ENCODE peak calls at places on chromosomes 2 and 18, in five cellular contexts. L is dorsolateral prefrontal cortex, J is body of pancreas, B is neural crest cell, Y is stomach. N is an unnamed sample.

GRCh38 chr18:49904871-49905555 is 91.7 kb upstream of the ACAA2 start:
- DNase-seq in L (no peak), J (no peak), B (no peak), Y (no peak), N (no peak)

GRCh38 chr2:38722271-38723115 is 28.7 kb downstream of the SRSF7 start:
- DNase-seq in L (no peak), J (no peak), B (no peak), Y (no peak), N (no peak)

GRCh38 chr2:167550448-167550847 is 662.2 kb downstream of the XIRP2 start:
- DNase-seq in L (no peak), J (no peak), B (no peak), Y (no peak), N (no peak)

GRCh38 chr2:41886145-41886664 is 161.6 kb upstream of the PKDCC start:
- DNase-seq in L (no peak), J (no peak), B (no peak), Y (no peak), N (no peak)

GRCh38 chr2:20057268-20057667 is 5.8 kb upstream of the LAPTM4A start:
- DNase-seq in L (no peak), J (no peak), B (no peak), Y (no peak), N (no peak)

GRCh38 chr2:38720613-38721241 is 30.4 kb downstream of the SRSF7 start:
- DNase-seq in L (no peak), J (peak; percentile 81), B (no peak), Y (peak; percentile 60), N (no peak)

GRCh38 chr2:216404010-216404618 is 8.2 kb upstream of the SMARCAL1 start:
- DNase-seq in L (no peak), J (peak; percentile 65), B (peak; percentile 22), Y (peak; percentile 35), N (no peak)

GRCh38 chr2:42844901-42845685 is 52.7 kb upstream of the HAAO start:
- DNase-seq in L (peak; percentile 28), J (no peak), B (no peak), Y (no peak), N (no peak)

GRCh38 chr18:70044626-70045025 is 97.0 kb upstream of the CD226 start:
- DNase-seq in L (no peak), J (no peak), B (no peak), Y (no peak), N (no peak)

GRCh38 chr2:66317268-66317899 is 117.5 kb upstream of the MEIS1 start:
- DNase-seq in L (no peak), J (no peak), B (no peak), Y (no peak), N (no peak)

GRCh38 chr2:112161431-112162145 is 23.4 kb downstream of the FBLN7 start:
- DNase-seq in L (no peak), J (no peak), B (no peak), Y (no peak), N (no peak)

GRCh38 chr18:49052891-49053644 is 102.3 kb upstream of the SMAD7 start:
- DNase-seq in L (no peak), J (no peak), B (no peak), Y (no peak), N (no peak)

GRCh38 chr2:9735335-9735734 is 104.5 kb upstream of the YWHAQ start:
- DNase-seq in L (no peak), J (no peak), B (no peak), Y (no peak), N (no peak)

GRCh38 chr2:83594261-83594660 is 864.8 kb downstream of the SUCLG1 start:
- DNase-seq in L (no peak), J (no peak), B (no peak), Y (no peak), N (no peak)

GRCh38 chr18:62954341-62954740 is 239.0 kb downstream of the PHLPP1 start:
- DNase-seq in L (no peak), J (no peak), B (no peak), Y (no peak), N (no peak)

GRCh38 chr2:5975406-5975805 is 283.2 kb downstream of the SOX11 start:
- DNase-seq in L (no peak), J (no peak), B (no peak), Y (no peak), N (no peak)

GRCh38 chr2:5976626-5977025 is 284.4 kb downstream of the SOX11 start:
- DNase-seq in L (no peak), J (no peak), B (no peak), Y (no peak), N (no peak)

GRCh38 chr2:5978352-5978751 is 286.2 kb downstream of the SOX11 start:
- DNase-seq in L (no peak), J (no peak), B (no peak), Y (no peak), N (no peak)

GRCh38 chr2:5974477-5974876 is 282.3 kb downstream of the SOX11 start:
- DNase-seq in L (no peak), J (no peak), B (no peak), Y (no peak), N (no peak)

GRCh38 chr2:5977477-5977876 is 285.3 kb downstream of the SOX11 start:
- DNase-seq in L (no peak), J (no peak), B (no peak), Y (no peak), N (no peak)
- TF ChIP-seq CTCF in L (peak; percentile 33), J (no peak), B (peak; percentile 22), Y (no peak), N (no peak)

GRCh38 chr2:118148133-118148532 is 59.9 kb downstream of the INSIG2 start:
- DNase-seq in L (no peak), J (no peak), B (no peak), Y (no peak), N (no peak)

GRCh38 chr2:118146315-118147283 is 58.3 kb downstream of the INSIG2 start:
- DNase-seq in L (no peak), J (no peak), B (no peak), Y (no peak), N (no peak)

GRCh38 chr2:118150294-118150693 is 62.0 kb downstream of the INSIG2 start:
- DNase-seq in L (no peak), J (no peak), B (no peak), Y (no peak), N (no peak)

GRCh38 chr2:118145806-118146205 is 57.5 kb downstream of the INSIG2 start:
- DNase-seq in L (no peak), J (no peak), B (no peak), Y (no peak), N (no peak)

GRCh38 chr2:118148809-118149208 is 60.5 kb downstream of the INSIG2 start:
- DNase-seq in L (no peak), J (no peak), B (no peak), Y (no peak), N (no peak)
- TF ChIP-seq CTCF in L (no peak), J (no peak), B (no peak), Y (no peak), N (no peak)

DNA sequence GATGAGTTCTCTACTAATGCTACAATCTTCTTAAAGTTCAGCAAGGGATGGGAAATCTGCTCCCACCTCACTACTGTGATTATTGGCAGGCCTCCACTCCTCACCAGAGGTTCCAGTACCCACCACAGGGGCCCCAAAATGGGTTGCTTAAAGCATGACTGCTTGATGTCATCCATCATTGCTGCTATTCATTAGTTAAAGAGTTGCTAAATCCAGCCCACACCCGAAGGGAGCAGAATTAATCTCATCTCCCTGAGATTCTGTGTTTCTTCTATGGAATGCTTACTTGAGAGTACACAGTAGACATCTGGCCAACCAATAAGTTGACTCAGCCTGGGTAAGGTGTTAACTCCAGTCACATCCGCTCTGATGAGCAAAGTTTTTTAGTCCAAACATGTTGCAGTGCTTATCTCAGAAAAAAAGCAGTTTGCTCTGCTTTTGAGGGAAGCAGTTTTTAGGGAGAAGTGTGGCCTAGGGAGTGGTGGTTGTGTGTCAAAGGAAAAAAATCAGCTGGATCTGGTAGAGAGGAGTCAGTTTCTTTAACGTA is 690.2 kb upstream of the POU3F3 start:
- DNase-seq in L (no peak), J (no peak), B (no peak), Y (no peak), N (no peak)
- TF ChIP-seq CTCF in L (no peak), J (no peak), B (no peak), Y (no peak), N (no peak)

DNA sequence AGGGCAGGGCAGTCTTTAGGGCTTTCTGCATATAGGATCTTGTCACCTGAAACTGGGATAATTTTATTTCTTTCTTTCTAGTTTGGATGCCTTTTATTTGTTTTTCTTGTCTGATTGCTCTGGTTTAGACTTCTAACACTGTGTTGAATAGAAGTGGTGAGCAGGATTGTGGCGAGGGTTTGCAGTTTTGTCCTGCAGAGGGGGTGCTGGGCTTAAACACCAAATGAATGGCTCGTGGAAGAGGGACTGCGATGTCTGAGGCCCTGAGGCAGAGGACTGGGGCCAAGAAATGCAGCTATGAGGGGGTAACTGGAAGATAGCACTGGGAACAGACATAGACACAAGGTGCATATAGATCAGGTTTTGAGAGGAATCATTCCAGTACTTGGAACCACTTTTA is 20.4 kb downstream of the UBE2F start:
- DNase-seq in L (no peak), J (no peak), B (no peak), Y (no peak), N (no peak)
- TF ChIP-seq CTCF in L (no peak), J (no peak), B (no peak), Y (no peak), N (no peak)

GRCh38 chr2:107282135-107282534 is 396.2 kb upstream of the ST6GAL2 start:
- DNase-seq in L (no peak), J (no peak), B (no peak), Y (no peak), N (no peak)
- TF ChIP-seq CTCF in L (no peak), J (no peak), B (no peak), Y (no peak), N (no peak)

GRCh38 chr2:139478191-139478914 is 698.2 kb upstream of the NXPH2 start:
- DNase-seq in L (no peak), J (no peak), B (no peak), Y (no peak), N (no peak)
- TF ChIP-seq CTCF in L (no peak), J (no peak), B (peak; percentile 21), Y (no peak), N (no peak)

GRCh38 chr18:46174317-46175039 is 70.3 kb downstream of the HAUS1 start:
- DNase-seq in L (no peak), J (peak; percentile 34), B (no peak), Y (peak; percentile 31), N (peak; percentile 34)
- TF ChIP-seq CTCF in L (no peak), J (no peak), B (no peak), Y (no peak), N (no peak)

DNA sequence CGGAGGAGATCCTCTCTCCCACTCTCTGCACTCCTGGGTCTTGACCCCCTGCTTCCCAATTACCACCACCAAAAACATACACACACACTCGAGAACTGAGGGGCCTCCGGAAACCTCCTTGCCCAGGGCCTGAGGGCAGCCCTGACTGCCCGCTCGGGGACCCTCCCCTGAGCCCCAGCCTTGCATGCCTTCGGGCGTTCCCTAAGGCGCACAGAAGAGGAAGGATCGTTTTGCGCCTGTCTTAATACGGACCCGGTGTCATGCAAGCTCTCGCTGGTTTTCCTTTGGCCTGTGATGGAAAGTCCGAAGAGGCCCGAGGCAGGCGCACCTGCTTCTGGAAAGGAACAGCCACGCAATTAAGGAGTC is 19.8 kb downstream of the POU3F3 start:
- DNase-seq in L (no peak), J (no peak), B (no peak), Y (no peak), N (no peak)
- TF ChIP-seq CTCF in L (peak; percentile 13), J (no peak), B (no peak), Y (no peak), N (no peak)

DNA sequence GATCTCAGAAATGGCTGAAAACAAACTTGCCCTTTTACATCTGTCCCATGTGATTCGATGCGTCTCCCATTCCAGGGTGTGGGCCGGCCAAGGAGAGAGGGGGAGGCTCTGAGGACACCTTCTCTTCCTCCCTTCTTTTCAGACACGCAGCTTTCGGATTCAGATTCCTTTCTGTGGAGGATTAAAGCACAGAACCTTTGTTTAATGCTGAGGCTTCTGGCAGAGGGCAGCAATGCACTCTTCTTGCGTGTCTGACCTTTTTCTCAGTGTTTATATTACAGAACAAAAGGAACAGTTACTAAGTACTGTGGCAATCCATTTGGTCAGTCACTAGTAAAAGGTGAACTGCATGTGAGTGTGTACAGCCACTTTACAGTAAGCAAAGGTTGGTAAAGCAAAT is 268.9 kb upstream of the CCDC68 start:
- DNase-seq in L (no peak), J (no peak), B (no peak), Y (no peak), N (no peak)
- TF ChIP-seq CTCF in L (peak; percentile 12), J (no peak), B (no peak), Y (no peak), N (no peak)

N was measured in progenitor cell of endocrine pancreas.